ENCODE peak calls at places on chromosomes 12 and 14, in four cellular contexts. One of them, this sample, is unnamed.

GRCh38 chr14:99408971-99409289 is 71.7 kb downstream of the SETD3 start:
- DNase-seq in HEK293T: no peak
- DNase-seq in H7: no peak
- DNase-seq in Calu3: no peak
- DNase-seq in this sample: no peak

GRCh38 chr14:50123062-50123461 is 6.7 kb upstream of the VCPKMT start:
- DNase-seq in HEK293T: no peak
- DNase-seq in H7: no peak
- DNase-seq in Calu3: no peak
- DNase-seq in this sample: no peak

GRCh38 chr12:88633312-88633711 is 53.0 kb upstream of the KITLG start:
- DNase-seq in HEK293T: no peak
- DNase-seq in H7: no peak
- DNase-seq in Calu3: no peak
- DNase-seq in this sample: no peak

GRCh38 chr14:56805201-56805991 is 4.9 kb downstream of the OTX2 start:
- DNase-seq in HEK293T: no peak
- DNase-seq in H7: peak
- DNase-seq in Calu3: no peak
- DNase-seq in this sample: no peak

GRCh38 chr12:2894961-2895360 is 4.3 kb downstream of the TULP3 start:
- DNase-seq in HEK293T: no peak
- DNase-seq in H7: no peak
- DNase-seq in Calu3: no peak
- DNase-seq in this sample: no peak

GRCh38 chr12:108921946-108922345 is 42.1 kb downstream of the DAO start:
- DNase-seq in HEK293T: no peak
- DNase-seq in H7: no peak
- DNase-seq in Calu3: no peak
- DNase-seq in this sample: no peak

GRCh38 chr12:104698871-104699270 is 242.1 kb downstream of the CHST11 start:
- DNase-seq in HEK293T: no peak
- DNase-seq in H7: no peak
- DNase-seq in Calu3: no peak
- DNase-seq in this sample: no peak

GRCh38 chr14:91344107-91344506 is 73.5 kb downstream of the CCDC88C start:
- DNase-seq in HEK293T: no peak
- DNase-seq in H7: no peak
- DNase-seq in Calu3: no peak
- DNase-seq in this sample: no peak

GRCh38 chr14:32121536-32121935 is 44.4 kb downstream of the ARHGAP5 start:
- DNase-seq in HEK293T: no peak
- DNase-seq in H7: no peak
- DNase-seq in Calu3: no peak
- DNase-seq in this sample: no peak

GRCh38 chr12:122687091-122687490 is 16.1 kb downstream of the HCAR2 start:
- DNase-seq in HEK293T: no peak
- DNase-seq in H7: no peak
- DNase-seq in Calu3: peak
- DNase-seq in this sample: no peak

GRCh38 chr12:42428850-42429249 is 102.9 kb downstream of the PPHLN1 start:
- DNase-seq in HEK293T: no peak
- DNase-seq in H7: no peak
- DNase-seq in Calu3: no peak
- DNase-seq in this sample: no peak

GRCh38 chr12:46770501-46771183 is 55.2 kb downstream of the SLC38A4 start:
- DNase-seq in HEK293T: peak
- DNase-seq in H7: peak
- DNase-seq in Calu3: no peak
- DNase-seq in this sample: no peak

GRCh38 chr12:105492591-105492990 is 162.1 kb downstream of the C12orf75 start:
- DNase-seq in HEK293T: no peak
- DNase-seq in H7: no peak
- DNase-seq in Calu3: no peak
- DNase-seq in this sample: no peak

GRCh38 chr14:106044949-106045596 is 518.7 kb downstream of the TMEM121 start:
- DNase-seq in HEK293T: peak
- DNase-seq in H7: no peak
- DNase-seq in Calu3: peak
- DNase-seq in this sample: peak

GRCh38 chr12:57782608-57783465 is at the start of gene TSFM:
- DNase-seq in HEK293T: peak
- DNase-seq in H7: peak
- DNase-seq in Calu3: peak
- DNase-seq in this sample: peak

GRCh38 chr12:66596189-66596588 is 82.7 kb downstream of the GRIP1 start:
- DNase-seq in HEK293T: no peak
- DNase-seq in H7: no peak
- DNase-seq in Calu3: no peak
- DNase-seq in this sample: no peak

GRCh38 chr14:96567289-96567899 is 65.2 kb downstream of the PAPOLA start:
- DNase-seq in HEK293T: no peak
- DNase-seq in H7: no peak
- DNase-seq in Calu3: peak
- DNase-seq in this sample: no peak

GRCh38 chr12:56488041-56488955 is at the start of gene GLS2:
- DNase-seq in HEK293T: peak
- DNase-seq in H7: peak
- DNase-seq in Calu3: peak
- DNase-seq in this sample: peak

GRCh38 chr14:71666579-71667145 is 265.6 kb upstream of the RGS6 start:
- DNase-seq in HEK293T: no peak
- DNase-seq in H7: no peak
- DNase-seq in Calu3: no peak
- DNase-seq in this sample: no peak

GRCh38 chr12:121778567-121779421 is 14.7 kb downstream of the RHOF start:
- DNase-seq in HEK293T: no peak
- DNase-seq in H7: peak
- DNase-seq in Calu3: no peak
- DNase-seq in this sample: no peak

This sample was measured in activated T-helper 1 cell treated with Interleukin-2 at 50 U/mL for 16 hours.